ENCODE peak calls at places on chromosomes 12 and 14, in five cellular contexts. One of them, this sample, is unnamed.

GRCh38 chr12:2145433-2145832 is 92.6 kb downstream of the CACNA1C start:
- DNase-seq in upper lobe of right lung: no peak
- DNase-seq in cardiac fibroblast: no peak
- DNase-seq in neural crest cell: no peak
- DNase-seq in suprapubic skin: no peak
- DNase-seq in this sample: no peak

GRCh38 chr12:119803391-119803791 is 73.7 kb downstream of the CIT start:
- DNase-seq in upper lobe of right lung: no peak
- DNase-seq in cardiac fibroblast: peak
- DNase-seq in neural crest cell: peak
- DNase-seq in suprapubic skin: no peak
- DNase-seq in this sample: no peak

GRCh38 chr12:59087077-59087673 is 166.9 kb upstream of the LRIG3 start:
- DNase-seq in upper lobe of right lung: no peak
- DNase-seq in cardiac fibroblast: peak
- DNase-seq in neural crest cell: no peak
- DNase-seq in suprapubic skin: no peak
- DNase-seq in this sample: no peak

GRCh38 chr12:104201238-104202001 is 14.2 kb upstream of the TXNRD1 start:
- DNase-seq in upper lobe of right lung: no peak
- DNase-seq in cardiac fibroblast: peak
- DNase-seq in neural crest cell: peak
- DNase-seq in suprapubic skin: no peak
- DNase-seq in this sample: no peak

GRCh38 chr14:91509083-91509877 is 830 bp downstream of the PPP4R3A start:
- DNase-seq in upper lobe of right lung: peak
- DNase-seq in cardiac fibroblast: peak
- DNase-seq in neural crest cell: peak
- DNase-seq in suprapubic skin: peak
- DNase-seq in this sample: peak

GRCh38 chr12:9651265-9651729 is 18.2 kb upstream of the CLEC2D start:
- DNase-seq in upper lobe of right lung: no peak
- DNase-seq in cardiac fibroblast: peak
- DNase-seq in neural crest cell: no peak
- DNase-seq in suprapubic skin: no peak
- DNase-seq in this sample: no peak

GRCh38 chr14:78448483-78449094 is 278.4 kb downstream of the NRXN3 start:
- DNase-seq in upper lobe of right lung: no peak
- DNase-seq in cardiac fibroblast: peak
- DNase-seq in neural crest cell: peak
- DNase-seq in suprapubic skin: no peak
- DNase-seq in this sample: no peak

GRCh38 chr12:69698054-69698453 is 1.0 kb downstream of the BEST3 start:
- DNase-seq in upper lobe of right lung: no peak
- DNase-seq in cardiac fibroblast: no peak
- DNase-seq in neural crest cell: no peak
- DNase-seq in suprapubic skin: no peak
- DNase-seq in this sample: no peak

GRCh38 chr14:70143306-70143705 is 45.4 kb downstream of the SLC8A3 start:
- DNase-seq in upper lobe of right lung: no peak
- DNase-seq in cardiac fibroblast: no peak
- DNase-seq in neural crest cell: no peak
- DNase-seq in suprapubic skin: no peak
- DNase-seq in this sample: no peak

GRCh38 chr14:70149766-70150165 is 39.0 kb downstream of the SLC8A3 start:
- DNase-seq in upper lobe of right lung: no peak
- DNase-seq in cardiac fibroblast: no peak
- DNase-seq in neural crest cell: no peak
- DNase-seq in suprapubic skin: no peak
- DNase-seq in this sample: no peak

GRCh38 chr14:70152704-70153103 is 36.0 kb downstream of the SLC8A3 start:
- DNase-seq in upper lobe of right lung: no peak
- DNase-seq in cardiac fibroblast: no peak
- DNase-seq in neural crest cell: no peak
- DNase-seq in suprapubic skin: no peak
- DNase-seq in this sample: no peak

GRCh38 chr14:70152081-70152480 is 36.7 kb downstream of the SLC8A3 start:
- DNase-seq in upper lobe of right lung: no peak
- DNase-seq in cardiac fibroblast: no peak
- DNase-seq in neural crest cell: no peak
- DNase-seq in suprapubic skin: no peak
- DNase-seq in this sample: no peak

DNA sequence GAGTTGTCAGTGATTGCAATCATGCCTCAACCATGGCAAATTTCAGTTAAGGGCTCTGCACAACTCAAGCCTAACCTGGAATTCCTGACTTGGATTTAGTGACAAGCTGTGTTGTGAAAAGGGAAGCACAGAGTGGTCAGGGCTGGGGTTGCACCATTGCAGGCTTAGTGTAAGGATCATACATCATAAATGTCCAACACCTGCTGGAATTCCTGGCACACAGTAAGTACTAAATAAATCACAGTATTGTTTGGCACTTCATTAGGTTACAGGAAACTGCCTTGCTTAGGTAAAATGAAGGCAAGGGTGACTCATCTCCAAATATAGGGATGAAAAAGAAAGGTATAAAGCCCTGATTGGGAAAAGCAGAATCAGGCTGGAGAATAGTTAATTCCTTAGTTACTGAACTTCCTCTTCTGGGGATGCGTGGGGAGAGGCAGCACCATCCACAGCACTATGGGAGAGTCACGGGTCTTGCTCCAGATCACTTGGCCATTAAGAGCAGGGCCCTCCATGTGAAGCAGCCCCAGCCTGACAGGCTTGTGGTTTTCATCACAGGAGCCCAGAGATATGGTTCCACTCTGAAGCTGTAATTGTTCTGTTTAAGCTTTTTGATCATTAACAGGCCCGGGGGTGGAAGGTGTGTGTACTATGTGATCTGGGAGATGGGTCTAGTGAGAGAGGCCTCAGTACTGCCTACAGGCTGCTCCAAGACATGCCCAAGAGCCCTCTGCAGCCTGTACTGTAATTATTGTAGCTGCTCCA is 39.7 kb downstream of the SLC8A3 start:
- DNase-seq in upper lobe of right lung: no peak
- DNase-seq in cardiac fibroblast: no peak
- DNase-seq in neural crest cell: no peak
- DNase-seq in suprapubic skin: no peak
- DNase-seq in this sample: no peak
- TF ChIP-seq CTCF in upper lobe of right lung: no peak
- TF ChIP-seq CTCF in cardiac fibroblast: no peak
- TF ChIP-seq CTCF in neural crest cell: no peak
- TF ChIP-seq CTCF in suprapubic skin: no peak
- TF ChIP-seq CTCF in this sample: no peak

DNA sequence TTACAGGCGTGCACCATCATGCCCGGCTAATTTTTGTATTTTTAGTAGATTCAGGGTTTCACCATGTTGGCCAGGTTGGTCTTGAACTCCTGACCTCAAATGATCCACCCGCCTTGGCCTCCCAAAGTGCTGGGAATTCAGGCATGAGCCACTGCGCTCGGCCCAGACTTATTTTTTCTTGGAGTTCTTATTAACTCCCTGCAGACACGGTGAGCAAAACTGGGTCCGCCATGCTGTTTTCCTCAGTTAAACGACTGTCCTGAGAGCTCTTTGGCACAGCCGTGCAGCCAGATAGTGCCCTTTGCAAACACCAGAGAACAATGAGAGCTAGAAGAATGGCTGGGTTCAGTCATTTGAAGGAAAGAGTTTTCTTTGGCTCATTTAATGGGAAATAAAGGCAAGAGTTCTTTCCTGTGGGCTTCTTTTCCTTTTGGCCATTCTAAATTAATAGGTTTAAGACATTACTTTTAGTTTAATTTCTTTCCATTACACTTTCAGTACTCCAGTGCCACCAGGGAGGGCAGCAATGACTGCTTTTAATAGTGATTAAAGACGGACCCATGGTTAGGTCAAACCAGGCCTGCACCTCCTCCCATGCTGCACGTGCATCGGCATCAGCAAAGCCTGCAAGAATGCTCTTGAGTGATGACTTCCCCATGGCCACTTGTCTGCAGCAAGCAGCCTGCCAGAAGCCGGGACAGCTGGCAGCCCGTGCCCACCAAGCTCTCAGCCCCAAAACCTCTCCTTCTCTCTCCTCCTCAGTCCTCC is 60.7 kb downstream of the VCPKMT start:
- DNase-seq in upper lobe of right lung: peak
- DNase-seq in cardiac fibroblast: no peak
- DNase-seq in neural crest cell: no peak
- DNase-seq in suprapubic skin: no peak
- DNase-seq in this sample: no peak
- TF ChIP-seq CTCF in upper lobe of right lung: no peak
- TF ChIP-seq CTCF in cardiac fibroblast: no peak
- TF ChIP-seq CTCF in neural crest cell: no peak
- TF ChIP-seq CTCF in suprapubic skin: no peak
- TF ChIP-seq CTCF in this sample: no peak

GRCh38 chr14:50775357-50775756 is 55.6 kb downstream of the NIN start:
- DNase-seq in upper lobe of right lung: no peak
- DNase-seq in cardiac fibroblast: peak
- DNase-seq in neural crest cell: no peak
- DNase-seq in suprapubic skin: no peak
- DNase-seq in this sample: no peak

GRCh38 chr14:50776522-50776921 is 54.4 kb downstream of the NIN start:
- DNase-seq in upper lobe of right lung: no peak
- DNase-seq in cardiac fibroblast: no peak
- DNase-seq in neural crest cell: no peak
- DNase-seq in suprapubic skin: no peak
- DNase-seq in this sample: no peak

GRCh38 chr14:50772361-50772760 is 58.6 kb downstream of the NIN start:
- DNase-seq in upper lobe of right lung: no peak
- DNase-seq in cardiac fibroblast: peak
- DNase-seq in neural crest cell: no peak
- DNase-seq in suprapubic skin: no peak
- DNase-seq in this sample: no peak

GRCh38 chr14:50774542-50775267 is 56.3 kb downstream of the NIN start:
- DNase-seq in upper lobe of right lung: no peak
- DNase-seq in cardiac fibroblast: no peak
- DNase-seq in neural crest cell: no peak
- DNase-seq in suprapubic skin: no peak
- DNase-seq in this sample: no peak

GRCh38 chr14:50773632-50774541 is 57.1 kb downstream of the NIN start:
- DNase-seq in upper lobe of right lung: no peak
- DNase-seq in cardiac fibroblast: peak
- DNase-seq in neural crest cell: peak
- DNase-seq in suprapubic skin: no peak
- DNase-seq in this sample: no peak
- TF ChIP-seq CTCF in upper lobe of right lung: peak
- TF ChIP-seq CTCF in cardiac fibroblast: peak
- TF ChIP-seq CTCF in neural crest cell: peak
- TF ChIP-seq CTCF in suprapubic skin: peak
- TF ChIP-seq CTCF in this sample: peak

DNA sequence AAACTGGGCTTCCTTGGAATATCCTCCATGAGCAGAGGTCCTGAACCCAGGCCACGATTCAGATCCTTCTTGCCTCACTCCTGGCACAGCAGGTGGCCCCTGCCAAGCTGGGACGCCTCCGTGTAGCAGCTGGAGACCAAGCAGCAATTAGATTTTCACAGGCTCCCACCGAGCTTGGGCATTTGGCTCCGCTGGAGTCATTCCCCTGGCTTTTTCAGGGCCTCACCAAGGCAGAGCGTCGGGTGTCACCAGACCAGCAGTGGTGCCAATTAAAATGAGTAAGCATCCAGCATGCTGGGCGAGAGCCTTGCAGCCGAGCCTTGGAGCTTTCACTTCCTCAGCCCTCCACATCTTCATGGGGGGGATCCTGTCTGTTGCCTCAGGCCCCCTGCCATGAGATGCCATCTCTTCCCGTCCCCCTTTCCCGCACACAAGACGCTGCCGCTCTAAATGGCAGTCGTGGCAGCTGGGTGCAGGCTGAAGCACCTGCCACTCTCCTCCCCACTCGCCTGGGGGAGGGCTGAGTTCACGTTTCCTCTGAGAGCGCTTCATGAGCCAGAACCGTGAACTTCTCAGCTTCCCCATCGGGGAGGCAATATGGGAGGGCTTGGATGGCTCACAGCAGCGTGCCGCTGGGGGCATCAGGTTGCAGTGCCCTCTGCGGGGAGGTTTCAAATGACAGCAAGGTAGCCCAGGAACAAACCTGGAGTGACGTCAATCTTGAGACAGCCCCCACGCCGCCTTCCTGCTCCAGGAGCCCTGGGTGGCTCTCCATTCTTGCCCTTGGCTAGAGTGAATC is 11.7 kb downstream of the TPCN1 start:
- DNase-seq in upper lobe of right lung: no peak
- DNase-seq in cardiac fibroblast: no peak
- DNase-seq in neural crest cell: no peak
- DNase-seq in suprapubic skin: peak
- DNase-seq in this sample: no peak
- TF ChIP-seq CTCF in upper lobe of right lung: no peak
- TF ChIP-seq CTCF in cardiac fibroblast: no peak
- TF ChIP-seq CTCF in neural crest cell: no peak
- TF ChIP-seq CTCF in suprapubic skin: no peak
- TF ChIP-seq CTCF in this sample: no peak

GRCh38 chr12:5902736-5903135 is 42.3 kb downstream of the ANO2 start:
- DNase-seq in upper lobe of right lung: no peak
- DNase-seq in cardiac fibroblast: no peak
- DNase-seq in neural crest cell: no peak
- DNase-seq in suprapubic skin: no peak
- DNase-seq in this sample: no peak

GRCh38 chr12:5901416-5901815 is 43.6 kb downstream of the ANO2 start:
- DNase-seq in upper lobe of right lung: no peak
- DNase-seq in cardiac fibroblast: no peak
- DNase-seq in neural crest cell: no peak
- DNase-seq in suprapubic skin: no peak
- DNase-seq in this sample: no peak

GRCh38 chr12:5904441-5904840 is 40.6 kb downstream of the ANO2 start:
- DNase-seq in upper lobe of right lung: peak
- DNase-seq in cardiac fibroblast: no peak
- DNase-seq in neural crest cell: no peak
- DNase-seq in suprapubic skin: peak
- DNase-seq in this sample: no peak

GRCh38 chr12:5900533-5901255 is 44.4 kb downstream of the ANO2 start:
- DNase-seq in upper lobe of right lung: no peak
- DNase-seq in cardiac fibroblast: no peak
- DNase-seq in neural crest cell: no peak
- DNase-seq in suprapubic skin: no peak
- DNase-seq in this sample: no peak

DNA sequence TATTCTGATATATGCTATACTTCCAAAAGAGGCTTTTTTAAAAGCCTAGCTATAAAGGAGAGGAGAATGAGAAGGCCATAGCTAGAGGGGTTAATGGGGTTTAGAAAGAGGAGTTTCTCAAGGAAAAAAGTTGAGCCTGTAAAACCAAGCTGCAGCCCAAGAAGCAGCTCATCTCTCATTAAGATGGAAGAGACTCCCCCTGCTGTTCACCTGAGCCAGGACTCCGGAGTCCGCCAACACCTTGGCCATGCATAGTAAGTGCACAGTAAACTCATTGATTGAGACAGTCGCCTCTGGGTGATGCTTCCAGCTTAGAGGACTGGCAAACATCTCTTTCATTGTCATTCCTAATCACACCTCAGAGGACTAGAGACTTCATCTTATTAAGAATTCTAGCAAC is 46.2 kb downstream of the ANO2 start:
- DNase-seq in upper lobe of right lung: no peak
- DNase-seq in cardiac fibroblast: no peak
- DNase-seq in neural crest cell: no peak
- DNase-seq in suprapubic skin: no peak
- DNase-seq in this sample: no peak
- TF ChIP-seq CTCF in upper lobe of right lung: no peak
- TF ChIP-seq CTCF in cardiac fibroblast: no peak
- TF ChIP-seq CTCF in neural crest cell: no peak
- TF ChIP-seq CTCF in suprapubic skin: no peak
- TF ChIP-seq CTCF in this sample: no peak

GRCh38 chr14:75229923-75230792 is 48.5 kb upstream of the FOS start:
- DNase-seq in upper lobe of right lung: peak
- DNase-seq in cardiac fibroblast: peak
- DNase-seq in neural crest cell: no peak
- DNase-seq in suprapubic skin: no peak
- DNase-seq in this sample: no peak
- TF ChIP-seq CTCF in upper lobe of right lung: no peak
- TF ChIP-seq CTCF in cardiac fibroblast: peak
- TF ChIP-seq CTCF in neural crest cell: peak
- TF ChIP-seq CTCF in suprapubic skin: peak
- TF ChIP-seq CTCF in this sample: peak